ENCODE peak calls at places on chromosomes 13 and 19, in seven cellular contexts. K is choroid plexus epithelial cell, B is tibial nerve, E is ovary, F is psoas muscle, T is right atrium auricular region, A is dorsolateral prefrontal cortex. L is an unnamed sample.

GRCh38 chr13:66915596-66916185 is 314.4 kb downstream of the PCDH9 start:
- DNase-seq in K (peak), T (no peak), B (no peak), F (no peak), E (no peak), A (no peak), L (no peak)

GRCh38 chr19:15195381-15195964 is 5.3 kb downstream of the NOTCH3 start:
- DNase-seq in B (no peak), F (peak), T (no peak), K (peak), E (peak), A (no peak), L (no peak)

GRCh38 chr13:25901460-25902376 is 150.1 kb downstream of the SHISA2 start:
- DNase-seq in F (no peak), E (no peak), B (no peak), T (no peak), K (peak), A (no peak), L (no peak)

GRCh38 chr13:40116008-40116407 is 460.5 kb downstream of the COG6 start:
- DNase-seq in B (no peak), E (peak), A (no peak), K (peak), F (no peak), T (peak), L (no peak)

GRCh38 chr19:50647879-50648615 is 1.2 kb upstream of the C19orf81 start:
- DNase-seq in B (no peak), E (no peak), F (no peak), K (no peak), T (no peak), A (no peak), L (no peak)

GRCh38 chr13:92137519-92137918 is 739.1 kb downstream of the GPC5 start:
- DNase-seq in A (no peak), F (no peak), B (no peak), K (peak), T (no peak), E (no peak), L (no peak)

GRCh38 chr19:47111081-47111589 is 2.4 kb downstream of the ZC3H4 start:
- DNase-seq in E (peak), B (no peak), K (peak), F (no peak), A (no peak), T (no peak), L (no peak)

GRCh38 chr13:43564941-43565340 is 221.8 kb downstream of the ENOX1 start:
- DNase-seq in B (no peak), K (no peak), T (no peak), E (no peak), F (no peak), A (no peak), L (no peak)

GRCh38 chr19:16051254-16052025 is 24.9 kb upstream of the TPM4 start:
- DNase-seq in B (no peak), T (no peak), E (no peak), K (peak), A (no peak), F (no peak), L (no peak)

GRCh38 chr13:49877629-49878218 is 58.4 kb downstream of the SPRYD7 start:
- DNase-seq in E (no peak), A (no peak), B (no peak), F (no peak), T (no peak), K (peak), L (no peak)

GRCh38 chr19:14089662-14090508 is 666 bp downstream of the SAMD1 start:
- DNase-seq in F (peak), B (no peak), E (peak), T (no peak), A (peak), K (peak), L (no peak)

GRCh38 chr13:99374994-99375805 is 68.0 kb upstream of the GPR183 start:
- DNase-seq in K (no peak), A (no peak), B (no peak), E (no peak), F (no peak), T (peak), L (peak)

GRCh38 chr19:16382775-16383543 is 58.3 kb downstream of the KLF2 start:
- DNase-seq in E (peak), F (peak), B (peak), A (peak), K (peak), T (peak), L (peak)

GRCh38 chr19:741506-742131 is 9.3 kb upstream of the MISP start:
- DNase-seq in T (no peak), B (no peak), A (no peak), F (no peak), E (no peak), K (no peak), L (no peak)

GRCh38 chr13:108786578-108787100 is 157.2 kb downstream of the MYO16 start:
- DNase-seq in K (no peak), T (no peak), A (no peak), F (no peak), E (no peak), B (no peak), L (no peak)

GRCh38 chr13:64648293-64648692 is 2581.8 kb downstream of the PCDH9 start:
- DNase-seq in B (no peak), T (no peak), K (no peak), A (no peak), E (no peak), F (no peak), L (no peak)

GRCh38 chr13:37700887-37701286 is 102.3 kb upstream of the POSTN start:
- DNase-seq in B (no peak), K (peak), A (no peak), E (no peak), T (no peak), F (no peak), L (no peak)

GRCh38 chr19:54155694-54156093 is 3.8 kb downstream of the LENG1 start:
- DNase-seq in F (no peak), K (no peak), B (no peak), T (no peak), E (no peak), A (no peak), L (no peak)

GRCh38 chr19:17211547-17212446 is 3.4 kb upstream of the USE1 start:
- DNase-seq in A (no peak), F (no peak), B (no peak), T (no peak), E (peak), K (no peak), L (no peak)

GRCh38 chr13:102346769-102347168 is 55.1 kb downstream of the FGF14 start:
- DNase-seq in E (no peak), T (no peak), B (no peak), A (no peak), F (no peak), K (no peak), L (no peak)

GRCh38 chr13:34391071-34391470 is 551.0 kb upstream of the NBEA start:
- DNase-seq in T (no peak), A (no peak), E (no peak), K (peak), B (no peak), F (no peak), L (no peak)

GRCh38 chr19:16036397-16036925 is 39.8 kb upstream of the TPM4 start:
- DNase-seq in B (no peak), A (peak), K (no peak), F (no peak), E (no peak), T (no peak), L (no peak)

GRCh38 chr19:30324982-30325381 is 47.2 kb upstream of the ZNF536 start:
- DNase-seq in F (no peak), B (no peak), E (no peak), K (no peak), A (peak), T (no peak), L (peak)

GRCh38 chr19:30328096-30328495 is 44.1 kb upstream of the ZNF536 start:
- DNase-seq in K (no peak), B (no peak), E (no peak), T (no peak), A (peak), F (no peak), L (peak)

GRCh38 chr19:30325657-30326056 is 46.5 kb upstream of the ZNF536 start:
- DNase-seq in E (no peak), K (no peak), B (no peak), A (peak), F (no peak), T (no peak), L (peak)

GRCh38 chr19:30327331-30327730 is 44.9 kb upstream of the ZNF536 start:
- DNase-seq in K (no peak), T (no peak), F (no peak), A (peak), E (no peak), B (no peak), L (no peak)

GRCh38 chr19:30326076-30326710 is 46.0 kb upstream of the ZNF536 start:
- DNase-seq in F (no peak), E (no peak), K (no peak), T (no peak), A (peak), B (no peak), L (peak)
- TF ChIP-seq CTCF in F (no peak), E (no peak), K (no peak), T (no peak), A (no peak), B (no peak), L (no peak)

DNA sequence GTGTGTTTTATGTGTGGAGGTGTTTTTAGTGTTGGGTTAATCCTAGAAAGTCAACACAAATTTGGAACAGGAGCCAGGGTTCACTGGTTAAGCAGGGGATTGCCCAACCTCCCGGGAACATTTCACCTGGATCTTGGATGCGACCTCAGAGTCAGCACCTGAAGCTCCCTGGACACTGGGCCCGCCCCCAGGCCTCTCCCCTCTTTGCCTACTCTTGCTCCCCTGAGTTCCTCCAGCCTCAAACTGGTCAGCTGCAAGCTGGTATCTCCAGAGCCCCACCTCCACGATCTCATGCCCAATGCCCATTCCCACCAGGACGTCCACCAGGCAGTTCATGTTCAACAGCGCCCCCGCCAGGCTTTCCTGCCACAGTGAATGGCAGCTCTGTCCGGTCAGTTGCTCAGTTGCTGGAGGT is 9.7 kb downstream of the HSD17B14 start:
- DNase-seq in A (no peak), T (no peak), E (no peak), K (no peak), B (no peak), F (no peak), L (no peak)
- TF ChIP-seq CTCF in A (no peak), T (no peak), E (no peak), K (peak), B (no peak), F (no peak), L (no peak)

GRCh38 chr19:45363861-45364459 is 6.4 kb downstream of the ERCC2 start:
- DNase-seq in E (no peak), K (no peak), B (no peak), F (no peak), A (no peak), T (no peak), L (no peak)
- TF ChIP-seq CTCF in E (no peak), K (no peak), B (no peak), F (no peak), A (no peak), T (no peak), L (no peak)

DNA sequence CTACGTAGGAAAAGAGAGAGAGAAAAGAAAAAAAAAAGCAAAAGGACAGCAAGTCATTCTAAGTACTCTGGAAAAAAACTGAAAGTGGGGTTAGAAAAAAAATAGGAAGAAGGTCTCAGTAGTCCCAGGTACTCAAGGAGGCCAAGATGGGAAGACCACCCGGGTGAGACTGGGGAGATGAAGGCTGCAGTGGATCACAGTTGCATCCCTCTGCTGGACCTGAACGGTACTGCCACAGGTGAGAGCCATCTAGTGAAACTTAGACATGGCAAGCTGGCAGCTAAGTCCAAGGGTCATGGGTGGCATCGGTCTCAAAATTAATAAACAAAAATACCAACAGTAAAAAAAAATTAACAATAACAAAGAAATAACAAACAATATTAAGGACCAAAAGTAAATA is 41.0 kb upstream of the ZNF91 start:
- DNase-seq in F (no peak), A (no peak), E (no peak), B (no peak), T (no peak), K (no peak), L (no peak)
- TF ChIP-seq CTCF in F (no peak), A (no peak), E (no peak), B (no peak), T (no peak), K (peak), L (no peak)

GRCh38 chr13:93326427-93326826 is 99.8 kb downstream of the GPC6 start:
- DNase-seq in E (no peak), T (no peak), F (no peak), A (no peak), B (no peak), K (no peak), L (no peak)

GRCh38 chr13:93325303-93326297 is 99.0 kb downstream of the GPC6 start:
- DNase-seq in E (no peak), T (no peak), F (no peak), A (no peak), K (no peak), B (no peak), L (no peak)

DNA sequence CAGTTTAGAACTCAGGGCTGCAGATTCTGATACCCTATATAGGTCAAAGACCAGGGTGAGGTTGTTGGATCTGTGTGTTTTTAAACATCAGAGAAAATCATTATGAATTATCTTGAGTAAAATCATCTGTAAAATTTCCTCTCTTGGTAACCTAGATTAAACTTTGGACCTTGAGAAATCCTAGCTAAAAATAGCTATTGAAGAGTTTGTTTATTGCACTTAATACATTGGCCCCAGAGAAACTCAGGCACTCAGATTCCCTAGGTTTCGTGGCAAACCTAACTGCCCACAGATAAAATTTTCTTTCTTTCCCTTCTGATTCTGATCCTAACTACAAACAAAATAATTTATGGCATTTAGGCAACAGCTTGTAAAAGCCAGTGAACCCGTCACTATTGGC is 102.3 kb downstream of the GPC6 start:
- DNase-seq in F (no peak), B (no peak), E (no peak), K (peak), T (no peak), A (no peak), L (no peak)
- TF ChIP-seq CTCF in F (no peak), B (no peak), E (no peak), K (no peak), T (no peak), A (no peak), L (no peak)

DNA sequence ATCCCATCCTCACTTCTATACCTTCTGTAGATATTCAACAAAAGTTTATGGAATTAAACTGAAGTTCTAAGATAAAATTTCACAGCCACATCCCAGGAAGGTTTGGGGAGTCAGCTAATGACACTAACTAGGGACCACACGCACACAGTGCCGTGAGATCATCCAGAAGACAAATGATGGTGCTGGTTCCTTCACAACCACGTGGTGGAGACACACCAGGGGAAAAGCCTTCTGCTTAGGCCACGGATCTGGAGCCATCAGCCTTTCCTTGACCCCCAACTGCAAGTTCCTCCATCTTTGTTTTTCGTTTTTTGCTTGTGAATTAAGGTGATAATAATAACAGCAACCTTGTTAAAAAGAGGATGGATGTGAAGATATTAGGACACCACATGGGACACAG is 241.6 kb upstream of the MAB21L1 start:
- DNase-seq in E (no peak), T (no peak), K (no peak), A (no peak), F (no peak), B (no peak), L (no peak)
- TF ChIP-seq CTCF in E (no peak), T (no peak), K (peak), A (no peak), F (no peak), B (no peak), L (no peak)

GRCh38 chr13:48595330-48596127 is 58.2 kb upstream of the CYSLTR2 start:
- DNase-seq in E (peak), B (no peak), A (peak), T (peak), F (peak), K (peak), L (no peak)
- TF ChIP-seq CTCF in E (peak), B (peak), A (peak), T (peak), F (peak), K (peak), L (peak)

L was measured in osteocyte.